ENCODE peak calls at places on chromosomes 12 and 14, in seven cellular contexts. One of them, this sample, is unnamed.

GRCh38 chr12:32502693-32503510 is 103.5 kb downstream of the FGD4 start:
- DNase-seq in HCT116: no peak
- DNase-seq in K562: no peak
- DNase-seq in GM12878: no peak
- DNase-seq in SK-N-SH: no peak
- DNase-seq in HepG2: no peak
- DNase-seq in H1: no peak
- DNase-seq in this sample: no peak

GRCh38 chr12:53191096-53191884 is 10.6 kb upstream of the CSAD start:
- DNase-seq in H1: no peak
- DNase-seq in HepG2: no peak
- DNase-seq in K562: no peak
- DNase-seq in HCT116: no peak
- DNase-seq in GM12878: no peak
- DNase-seq in SK-N-SH: no peak
- DNase-seq in this sample: no peak

GRCh38 chr12:74897425-74898211 is 312.0 kb downstream of the KCNC2 start:
- DNase-seq in GM12878: no peak
- DNase-seq in HCT116: no peak
- DNase-seq in K562: no peak
- DNase-seq in H1: no peak
- DNase-seq in HepG2: no peak
- DNase-seq in SK-N-SH: no peak
- DNase-seq in this sample: peak

GRCh38 chr12:6546016-6546415 is 9.8 kb downstream of the IFFO1 start:
- DNase-seq in GM12878: no peak
- DNase-seq in H1: no peak
- DNase-seq in K562: peak
- DNase-seq in SK-N-SH: no peak
- DNase-seq in HCT116: no peak
- DNase-seq in HepG2: no peak
- DNase-seq in this sample: no peak

GRCh38 chr12:113802966-113803828 is 162.9 kb downstream of the RBM19 start:
- DNase-seq in SK-N-SH: no peak
- DNase-seq in K562: no peak
- DNase-seq in H1: no peak
- DNase-seq in HepG2: no peak
- DNase-seq in HCT116: no peak
- DNase-seq in GM12878: no peak
- DNase-seq in this sample: no peak

GRCh38 chr14:39548358-39548757 is 116.1 kb upstream of the FBXO33 start:
- DNase-seq in K562: no peak
- DNase-seq in HCT116: no peak
- DNase-seq in SK-N-SH: no peak
- DNase-seq in GM12878: no peak
- DNase-seq in H1: no peak
- DNase-seq in HepG2: no peak
- DNase-seq in this sample: no peak

GRCh38 chr14:86532219-86532618 is 1002.3 kb downstream of the FLRT2 start:
- DNase-seq in GM12878: no peak
- DNase-seq in HepG2: no peak
- DNase-seq in H1: no peak
- DNase-seq in SK-N-SH: no peak
- DNase-seq in HCT116: no peak
- DNase-seq in K562: no peak
- DNase-seq in this sample: peak

GRCh38 chr12:48901278-48901677 is 24.0 kb downstream of the FKBP11 start:
- DNase-seq in GM12878: peak
- DNase-seq in K562: no peak
- DNase-seq in HCT116: no peak
- DNase-seq in SK-N-SH: no peak
- DNase-seq in HepG2: no peak
- DNase-seq in H1: no peak
- DNase-seq in this sample: no peak

GRCh38 chr14:97977711-97978261 is 1180.6 kb downstream of the VRK1 start:
- DNase-seq in GM12878: no peak
- DNase-seq in HepG2: no peak
- DNase-seq in K562: no peak
- DNase-seq in SK-N-SH: peak
- DNase-seq in H1: no peak
- DNase-seq in HCT116: no peak
- DNase-seq in this sample: peak

GRCh38 chr12:100827901-100828520 is 33.4 kb downstream of the ANO4 start:
- DNase-seq in GM12878: no peak
- DNase-seq in H1: no peak
- DNase-seq in HepG2: peak
- DNase-seq in HCT116: peak
- DNase-seq in SK-N-SH: peak
- DNase-seq in K562: peak
- DNase-seq in this sample: no peak
- TF ChIP-seq JUND in GM12878: no peak
- TF ChIP-seq JUND in H1: no peak
- TF ChIP-seq JUND in HepG2: no peak
- TF ChIP-seq JUND in HCT116: no peak
- TF ChIP-seq JUND in SK-N-SH: no peak
- TF ChIP-seq JUND in K562: no peak
- TF ChIP-seq JUND in this sample: no peak

GRCh38 chr12:47224563-47225133 is 144.9 kb upstream of the AMIGO2 start:
- DNase-seq in HCT116: no peak
- DNase-seq in K562: no peak
- DNase-seq in SK-N-SH: no peak
- DNase-seq in GM12878: no peak
- DNase-seq in HepG2: no peak
- DNase-seq in H1: no peak
- DNase-seq in this sample: no peak

GRCh38 chr12:47223848-47224213 is 144.1 kb upstream of the AMIGO2 start:
- DNase-seq in SK-N-SH: no peak
- DNase-seq in GM12878: no peak
- DNase-seq in H1: no peak
- DNase-seq in K562: no peak
- DNase-seq in HCT116: no peak
- DNase-seq in HepG2: peak
- DNase-seq in this sample: no peak

GRCh38 chr12:47221256-47222023 is 141.7 kb upstream of the AMIGO2 start:
- DNase-seq in SK-N-SH: no peak
- DNase-seq in HepG2: peak
- DNase-seq in GM12878: no peak
- DNase-seq in HCT116: no peak
- DNase-seq in H1: no peak
- DNase-seq in K562: no peak
- DNase-seq in this sample: peak

GRCh38 chr12:47222592-47222959 is 142.8 kb upstream of the AMIGO2 start:
- DNase-seq in H1: peak
- DNase-seq in K562: no peak
- DNase-seq in SK-N-SH: no peak
- DNase-seq in HepG2: no peak
- DNase-seq in HCT116: no peak
- DNase-seq in GM12878: no peak
- DNase-seq in this sample: no peak

DNA sequence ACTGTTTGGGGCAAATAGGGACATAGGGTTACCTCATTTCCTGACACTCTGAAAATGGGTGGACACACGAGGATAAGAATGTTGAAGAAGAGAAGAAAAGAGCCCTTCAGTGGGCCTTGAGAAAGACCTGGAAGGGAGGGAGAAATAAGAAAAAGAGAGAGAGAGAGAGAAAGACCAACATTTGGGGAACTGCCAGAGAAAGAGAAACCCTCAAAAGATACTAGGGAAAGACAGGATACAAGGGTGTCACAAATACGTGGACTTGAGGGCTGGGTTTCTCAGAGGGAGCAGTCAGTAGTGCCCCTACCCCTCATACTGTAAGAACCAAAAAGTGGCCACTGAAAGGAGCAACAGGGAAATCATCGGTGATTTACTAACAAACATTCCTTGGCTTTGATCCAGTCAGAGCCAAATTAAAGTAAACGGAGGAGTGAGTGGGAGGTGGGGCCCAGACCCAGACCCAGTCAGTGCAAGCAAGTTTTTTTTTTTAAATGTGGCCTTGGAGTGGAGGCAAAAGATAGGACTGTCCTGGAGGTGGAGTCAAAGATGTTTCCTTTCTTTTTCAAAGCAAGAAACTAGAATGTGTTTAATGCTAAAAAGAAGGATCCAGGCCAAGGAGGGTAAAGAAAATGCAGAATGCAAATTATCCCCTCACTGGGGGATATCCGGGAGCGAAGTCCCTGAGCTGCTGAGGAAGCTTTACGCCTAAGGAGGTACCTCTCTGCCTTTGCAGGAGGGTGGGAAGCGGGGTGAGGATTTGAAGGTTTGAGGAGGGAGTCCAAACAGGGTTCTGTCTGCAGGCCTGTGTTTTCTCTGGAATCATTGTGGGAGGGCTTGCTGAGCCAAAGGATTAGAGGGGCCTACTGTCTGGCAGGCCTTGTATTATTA is 143.4 kb upstream of the AMIGO2 start:
- DNase-seq in HepG2: no peak
- DNase-seq in K562: peak
- DNase-seq in H1: peak
- DNase-seq in GM12878: no peak
- DNase-seq in HCT116: no peak
- DNase-seq in SK-N-SH: no peak
- DNase-seq in this sample: peak
- TF ChIP-seq JUND in HepG2: no peak
- TF ChIP-seq JUND in K562: no peak
- TF ChIP-seq JUND in H1: no peak
- TF ChIP-seq JUND in GM12878: no peak
- TF ChIP-seq JUND in HCT116: no peak
- TF ChIP-seq JUND in SK-N-SH: no peak
- TF ChIP-seq JUND in this sample: no peak

DNA sequence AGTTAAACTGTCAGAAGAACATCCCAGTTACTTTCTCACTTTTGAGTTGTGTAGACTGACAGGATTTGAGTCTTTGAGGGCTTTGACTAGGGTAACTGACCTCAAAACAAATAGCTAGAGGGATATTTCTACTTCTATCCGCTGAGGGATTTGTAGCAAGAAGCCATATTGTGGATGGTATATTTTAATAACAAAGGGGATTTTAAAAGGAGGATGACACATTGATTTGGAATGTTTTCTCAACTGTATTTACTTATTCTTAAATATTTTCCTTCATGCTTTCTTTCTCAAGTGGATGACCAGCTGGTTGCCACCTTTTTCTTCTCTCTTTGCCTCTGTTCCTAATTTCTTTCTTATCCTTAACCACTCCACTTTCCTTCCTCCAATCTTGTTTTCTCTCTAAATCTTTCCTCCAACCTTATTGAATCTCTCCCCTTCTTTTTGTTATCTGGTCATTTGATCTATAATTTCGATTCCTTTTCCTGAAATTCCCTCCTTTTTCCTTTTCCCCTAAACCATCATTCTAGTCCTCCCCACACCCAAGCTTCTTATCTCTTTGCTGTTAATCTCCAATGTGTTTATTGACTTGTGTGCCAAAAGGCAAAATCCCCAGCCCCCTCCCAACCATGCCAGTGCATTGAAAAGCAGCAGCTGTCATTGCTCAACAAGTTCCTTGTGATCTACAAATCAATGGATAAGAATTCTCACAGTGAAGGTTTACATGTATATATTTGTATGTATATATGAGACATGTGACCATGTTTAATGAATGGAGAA is 411.6 kb downstream of the RAD51B start:
- DNase-seq in HCT116: no peak
- DNase-seq in GM12878: no peak
- DNase-seq in HepG2: no peak
- DNase-seq in K562: no peak
- DNase-seq in H1: no peak
- DNase-seq in SK-N-SH: no peak
- DNase-seq in this sample: no peak
- TF ChIP-seq JUND in HCT116: no peak
- TF ChIP-seq JUND in GM12878: no peak
- TF ChIP-seq JUND in HepG2: no peak
- TF ChIP-seq JUND in K562: no peak
- TF ChIP-seq JUND in H1: peak
- TF ChIP-seq JUND in SK-N-SH: no peak
- TF ChIP-seq JUND in this sample: no peak

GRCh38 chr14:64880382-64881121 is 845 bp upstream of the SPTB start:
- DNase-seq in HCT116: peak
- DNase-seq in K562: peak
- DNase-seq in H1: no peak
- DNase-seq in HepG2: no peak
- DNase-seq in GM12878: no peak
- DNase-seq in SK-N-SH: peak
- DNase-seq in this sample: peak

GRCh38 chr14:64885555-64885954 is 5.8 kb upstream of the SPTB start:
- DNase-seq in H1: no peak
- DNase-seq in K562: peak
- DNase-seq in HCT116: no peak
- DNase-seq in GM12878: no peak
- DNase-seq in SK-N-SH: no peak
- DNase-seq in HepG2: no peak
- DNase-seq in this sample: no peak

GRCh38 chr14:64875350-64875749 is 4.4 kb downstream of the SPTB start:
- DNase-seq in K562: no peak
- DNase-seq in GM12878: no peak
- DNase-seq in H1: no peak
- DNase-seq in HCT116: no peak
- DNase-seq in SK-N-SH: no peak
- DNase-seq in HepG2: no peak
- DNase-seq in this sample: no peak

GRCh38 chr14:64878775-64879634 is 702 bp downstream of the SPTB start:
- DNase-seq in SK-N-SH: peak
- DNase-seq in K562: peak
- DNase-seq in H1: no peak
- DNase-seq in HepG2: no peak
- DNase-seq in HCT116: no peak
- DNase-seq in GM12878: no peak
- DNase-seq in this sample: no peak

DNA sequence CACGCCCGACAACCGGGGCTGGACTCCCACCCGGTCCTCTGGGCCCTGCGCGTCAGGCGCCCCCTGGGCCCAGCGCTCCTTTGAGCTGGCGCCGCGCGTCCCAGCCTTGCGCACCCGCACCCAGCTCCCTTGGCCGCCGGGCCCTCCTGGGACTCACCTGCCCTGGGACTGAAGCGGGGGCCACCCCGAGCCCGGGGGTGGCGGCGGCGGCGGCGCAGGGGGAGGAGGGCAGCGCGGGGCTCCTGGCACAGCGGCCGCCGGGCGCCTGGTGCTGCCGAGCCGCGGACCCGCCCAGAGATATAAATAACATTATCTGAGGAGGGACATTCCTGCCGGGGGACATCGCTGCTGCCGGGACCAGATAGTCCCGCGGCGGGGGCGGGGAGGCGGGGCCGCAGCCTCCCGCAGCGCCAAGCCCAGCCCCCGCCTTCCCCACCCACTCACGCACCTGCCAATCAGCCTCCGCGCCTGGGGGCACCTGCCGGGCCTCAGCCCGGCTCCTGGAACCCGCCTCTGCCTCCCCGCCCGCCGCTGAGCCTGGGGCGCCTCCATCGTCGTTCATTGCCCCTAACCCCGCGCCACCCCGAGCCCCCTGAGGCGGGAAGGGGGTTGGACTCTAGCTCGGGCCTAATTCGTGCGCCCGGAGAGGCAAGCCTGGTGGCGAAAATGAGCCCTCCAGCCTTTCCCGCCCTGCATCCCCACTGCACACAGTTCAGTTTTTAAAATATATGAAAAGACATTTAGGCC is at the start of gene SPTB:
- DNase-seq in K562: peak
- DNase-seq in H1: no peak
- DNase-seq in SK-N-SH: peak
- DNase-seq in HCT116: no peak
- DNase-seq in HepG2: no peak
- DNase-seq in GM12878: no peak
- DNase-seq in this sample: peak
- TF ChIP-seq JUND in K562: no peak
- TF ChIP-seq JUND in H1: no peak
- TF ChIP-seq JUND in SK-N-SH: no peak
- TF ChIP-seq JUND in HCT116: no peak
- TF ChIP-seq JUND in HepG2: no peak
- TF ChIP-seq JUND in GM12878: no peak
- TF ChIP-seq JUND in this sample: no peak